ENCODE peak calls at places on chromosomes 7 and 10, in nine cellular contexts. T is thoracic aorta, L is mesenteric fat pad, N is transverse colon, J is putamen, S is SW480, Y is DMS 273 treated with DMSO at 0.1 percent for 48 hours, H is GM13976, A is MV-4-11. X is an unnamed sample.

GRCh38 chr7:103592844-103593243 is 146.8 kb upstream of the SLC26A5 start:
- DNase-seq in S (no peak), N (no peak), H (no peak), T (no peak), J (no peak), L (no peak), A (no peak), Y (no peak), X (no peak)

GRCh38 chr10:65346466-65346865 is 1579.4 kb upstream of the LRRTM3 start:
- DNase-seq in J (no peak), T (no peak), Y (no peak), S (no peak), H (no peak), N (no peak), A (no peak), L (no peak), X (no peak)

GRCh38 chr7:151426486-151426905 is 13.4 kb downstream of the CRYGN start:
- DNase-seq in J (no peak), S (peak), A (no peak), Y (peak), L (no peak), H (no peak), N (peak), T (peak), X (no peak)

GRCh38 chr7:130804156-130804708 is 70.2 kb upstream of the KLF14 start:
- DNase-seq in A (no peak), S (no peak), J (no peak), T (no peak), Y (no peak), H (no peak), L (no peak), N (no peak), X (no peak)

GRCh38 chr7:142939226-142939910 is at the start of gene LLCFC1:
- DNase-seq in J (no peak), L (no peak), N (no peak), H (peak), T (no peak), A (no peak), S (peak), Y (no peak), X (no peak)

GRCh38 chr10:80909254-80909653 is 371.6 kb downstream of the SH2D4B start:
- DNase-seq in H (no peak), S (no peak), J (no peak), L (no peak), N (no peak), A (no peak), Y (no peak), T (no peak), X (no peak)

GRCh38 chr7:91800389-91800788 is 80.1 kb downstream of the MTERF1 start:
- DNase-seq in T (no peak), H (no peak), L (no peak), S (no peak), Y (no peak), N (no peak), A (no peak), J (no peak), X (no peak)

GRCh38 chr10:30134546-30134945 is 75.2 kb upstream of the JCAD start:
- DNase-seq in N (no peak), L (no peak), T (no peak), Y (no peak), H (no peak), A (no peak), S (no peak), J (no peak), X (no peak)

GRCh38 chr10:47249881-47250280 is 50.1 kb upstream of the GDF10 start:
- DNase-seq in L (peak), N (no peak), J (no peak), S (no peak), Y (no peak), T (no peak), A (no peak), H (no peak), X (no peak)

GRCh38 chr10:30351502-30351901 is 2.4 kb upstream of the MTPAP start:
- DNase-seq in A (no peak), T (no peak), H (no peak), S (no peak), L (no peak), N (no peak), J (no peak), Y (no peak), X (no peak)

GRCh38 chr7:98126311-98127142 is 19.9 kb downstream of the LMTK2 start:
- DNase-seq in L (no peak), H (no peak), Y (no peak), J (no peak), N (no peak), T (no peak), A (no peak), S (no peak), X (no peak)

GRCh38 chr7:30648744-30649540 is 33.3 kb downstream of the CRHR2 start:
- DNase-seq in Y (no peak), N (no peak), A (no peak), J (no peak), L (peak), H (no peak), S (no peak), T (no peak), X (no peak)

GRCh38 chr7:5469375-5470166 is 45.9 kb upstream of the TNRC18 start:
- DNase-seq in L (no peak), S (no peak), H (no peak), A (no peak), N (no peak), Y (no peak), J (no peak), T (no peak), X (peak)

GRCh38 chr7:73872056-73872908 is 11.3 kb downstream of the TMEM270 start:
- DNase-seq in H (no peak), J (no peak), N (no peak), L (no peak), Y (no peak), A (no peak), T (no peak), S (no peak), X (no peak)

GRCh38 chr7:151133266-151133985 is 34.1 kb downstream of the GBX1 start:
- DNase-seq in J (no peak), T (no peak), N (no peak), A (no peak), S (no peak), Y (no peak), H (no peak), L (no peak), X (no peak)

GRCh38 chr10:106898441-106898840 is 266.1 kb downstream of the SORCS1 start:
- DNase-seq in S (no peak), L (no peak), Y (no peak), H (no peak), N (no peak), J (peak), T (no peak), A (no peak), X (no peak)

GRCh38 chr7:105876964-105877601 is 684 bp upstream of the ATXN7L1 start:
- DNase-seq in Y (peak), T (no peak), N (peak), J (peak), S (peak), L (no peak), H (peak), A (no peak), X (no peak)

GRCh38 chr7:608361-608760 is 88.7 kb upstream of the PDGFA start:
- DNase-seq in H (no peak), T (no peak), Y (no peak), J (no peak), S (no peak), N (no peak), A (no peak), L (no peak), X (no peak)

GRCh38 chr10:24463683-24464426 is 254.9 kb downstream of the KIAA1217 start:
- DNase-seq in T (no peak), L (no peak), H (peak), N (peak), J (no peak), Y (no peak), A (peak), S (peak), X (no peak)

GRCh38 chr7:66837007-66837406 is 84.0 kb upstream of the TMEM248 start:
- DNase-seq in T (no peak), H (no peak), J (no peak), Y (no peak), L (no peak), A (peak), S (peak), N (peak), X (no peak)

GRCh38 chr10:30417301-30417700 is 16.7 kb upstream of the MAP3K8 start:
- DNase-seq in A (no peak), Y (no peak), H (no peak), T (no peak), L (no peak), J (no peak), N (no peak), S (no peak), X (no peak)

GRCh38 chr10:60288291-60288690 is 101.4 kb downstream of the ANK3 start:
- DNase-seq in J (no peak), A (no peak), H (no peak), T (no peak), N (no peak), Y (no peak), L (no peak), S (no peak), X (no peak)

GRCh38 chr7:151694828-151695580 is 175.3 kb upstream of the RHEB start:
- DNase-seq in J (no peak), S (no peak), L (no peak), Y (no peak), H (no peak), A (no peak), N (no peak), T (peak), X (no peak)

GRCh38 chr7:4015371-4015770 is 666.7 kb upstream of the FOXK1 start:
- DNase-seq in H (no peak), Y (no peak), T (no peak), S (no peak), N (no peak), A (no peak), J (no peak), L (no peak), X (no peak)

GRCh38 chr10:93590638-93591037 is 10.4 kb downstream of the RBP4 start:
- DNase-seq in N (no peak), S (no peak), A (no peak), T (no peak), H (no peak), L (no peak), J (no peak), Y (no peak), X (no peak)

GRCh38 chr10:70330671-70331070 is 46.9 kb upstream of the NPFFR1 start:
- DNase-seq in H (no peak), S (no peak), J (no peak), N (no peak), L (no peak), T (no peak), Y (no peak), A (no peak), X (no peak)

GRCh38 chr7:140525741-140526140 is 46.4 kb upstream of the MKRN1 start:
- DNase-seq in A (no peak), J (no peak), N (peak), L (no peak), Y (no peak), H (no peak), S (peak), T (no peak), X (no peak)

GRCh38 chr7:27972272-27972671 is 208.3 kb downstream of the JAZF1 start:
- DNase-seq in T (no peak), S (no peak), H (no peak), L (no peak), Y (no peak), A (no peak), J (no peak), N (no peak), X (no peak)